ENCODE peak calls at places on chromosomes 4 and X, in five cellular contexts. B is NCI-H1092; J is fibroblast of the conjunctiva; Z is activated CD4-positive, alpha-beta T cell treated with anti-CD3 and anti-CD28 coated beads, Interleukin-2, amount 10 ng/mL, durations not matched to agents 7 days and 5 days; I is stimulated activated CD8-positive, alpha-beta memory T cell treated with anti-CD3 and anti-CD28 coated beads, Interleukin-2, amount 100 ng/mL, for 48 hours. Q is an unnamed sample.

GRCh38 chr4:21411086-21411485 is 537.5 kb downstream of the KCNIP4 start:
- DNase-seq in I (no peak), J (no peak), B (no peak), Z (no peak), Q (no peak)

GRCh38 chr4:180923476-180923875 is 1319.7 kb upstream of the TENM3 start:
- DNase-seq in I (no peak), J (peak; percentile 79), Z (no peak), B (no peak), Q (no peak)

GRCh38 chrX:10157032-10157341 is 212 bp downstream of the CLCN4 start:
- DNase-seq in Z (no peak), J (no peak), B (no peak), I (no peak), Q (no peak)

GRCh38 chrX:150934453-150934852 is 36.0 kb upstream of the CD99L2 start:
- DNase-seq in B (no peak), Z (no peak), I (no peak), J (peak; percentile 18), Q (no peak)

GRCh38 chr4:185398618-185399017 is 2.0 kb downstream of the ANKRD37 start:
- DNase-seq in B (no peak), Z (no peak), J (no peak), I (no peak), Q (no peak)

GRCh38 chr4:150389896-150390530 is 191.9 kb upstream of the MAB21L2 start:
- DNase-seq in Z (no peak), B (no peak), I (no peak), J (no peak), Q (no peak)

GRCh38 chr4:90025248-90025647 is 101.9 kb upstream of the CCSER1 start:
- DNase-seq in J (no peak), I (no peak), B (no peak), Z (no peak), Q (no peak)

GRCh38 chrX:57587062-57587461 is 4.7 kb upstream of the ZXDB start:
- DNase-seq in B (no peak), Z (no peak), I (no peak), J (no peak), Q (no peak)

GRCh38 chr4:19936471-19936870 is 315.2 kb upstream of the SLIT2 start:
- DNase-seq in B (no peak), I (no peak), J (peak; percentile 27), Z (no peak), Q (no peak)

GRCh38 chr4:145213245-145213644 is 32.9 kb upstream of the OTUD4 start:
- DNase-seq in J (no peak), I (no peak), Z (no peak), B (no peak), Q (no peak)

GRCh38 chrX:107659768-107660167 is 31.5 kb downstream of the PRPS1 start:
- DNase-seq in I (no peak), B (no peak), Z (peak; percentile 25), J (peak; percentile 55), Q (no peak)

GRCh38 chr4:40046311-40046980 is 10.2 kb upstream of the N4BP2 start:
- DNase-seq in Z (no peak), B (no peak), J (peak; percentile 23), I (peak; percentile 12), Q (no peak)

GRCh38 chr4:10106421-10107039 is 10.1 kb downstream of the WDR1 start:
- DNase-seq in Z (peak; percentile 49), J (peak; percentile 96), B (no peak), I (no peak), Q (peak; percentile 42)

GRCh38 chrX:56785442-56785841 is 56.4 kb downstream of the NBDY start:
- DNase-seq in B (no peak), J (no peak), Z (no peak), I (no peak), Q (no peak)

GRCh38 chrX:22249371-22249770 is 23.3 kb upstream of the CBLL2 start:
- DNase-seq in I (no peak), B (no peak), J (no peak), Z (no peak), Q (no peak)

GRCh38 chrX:105307762-105308161 is 87.3 kb upstream of the TEX13A start:
- DNase-seq in B (no peak), Z (no peak), I (no peak), J (no peak), Q (no peak)

GRCh38 chr4:86685401-86685800 is 91.3 kb downstream of the PTPN13 start:
- DNase-seq in Z (no peak), B (no peak), J (peak; percentile 34), I (no peak), Q (no peak)

GRCh38 chr4:109548655-109549054 is 11.4 kb upstream of the MCUB start:
- DNase-seq in Z (no peak), I (no peak), B (no peak), J (no peak), Q (no peak)

GRCh38 chr4:141890279-141890678 is 253.9 kb downstream of the IL15 start:
- DNase-seq in B (no peak), I (no peak), J (no peak), Z (no peak), Q (no peak)

GRCh38 chr4:143455211-143455610 is 58.3 kb upstream of the SMARCA5 start:
- DNase-seq in Z (no peak), I (no peak), J (no peak), B (no peak), Q (no peak)

GRCh38 chrX:13235930-13236329 is 83.9 kb downstream of the ATXN3L start:
- DNase-seq in B (no peak), Z (no peak), I (no peak), J (no peak), Q (no peak)

GRCh38 chr4:77344784-77345183 is 187.8 kb downstream of the CCNG2 start:
- DNase-seq in B (no peak), Z (no peak), I (no peak), J (no peak), Q (no peak)

GRCh38 chr4:54077812-54078211 is 13.4 kb upstream of the CHIC2 start:
- DNase-seq in I (no peak), B (no peak), J (no peak), Z (no peak), Q (no peak)

GRCh38 chr4:52889354-52889753 is 27.2 kb downstream of the RASL11B start:
- DNase-seq in I (no peak), J (no peak), B (no peak), Z (no peak), Q (no peak)

GRCh38 chrX:136228808-136229207 is 22.4 kb downstream of the MAP7D3 start:
- DNase-seq in Z (no peak), B (no peak), J (no peak), I (no peak), Q (no peak)

GRCh38 chr4:109301691-109302365 is 630 bp downstream of the COL25A1 start:
- DNase-seq in Z (no peak), J (no peak), B (no peak), I (no peak), Q (no peak)

GRCh38 chr4:119138046-119138445 is 2.4 kb downstream of the MYOZ2 start:
- DNase-seq in B (no peak), J (no peak), I (no peak), Z (no peak), Q (no peak)

GRCh38 chrX:85243155-85243554 is 424 bp downstream of the SATL1 start:
- DNase-seq in Z (no peak), I (no peak), B (no peak), J (no peak), Q (no peak)

GRCh38 chr4:78784255-78784654 is 8.1 kb downstream of the BMP2K start:
- DNase-seq in J (no peak), Z (no peak), I (no peak), B (no peak), Q (no peak)

GRCh38 chrX:21745756-21746155 is 12.2 kb downstream of the SMPX start:
- DNase-seq in I (peak; percentile 7), B (no peak), Z (peak; percentile 37), J (no peak), Q (peak; percentile 6)